ENCODE peak calls at places on chromosomes 12 and 14, in five cellular contexts. Q is RWPE2; J is prostate gland; D is CD8-positive, alpha-beta T cell; P is adipocyte. A is an unnamed sample.
A peak's percentile ranks its signal among the peaks of the same experiment; 100 is the strongest.

GRCh38 chr12:202081-202731 is 11.8 kb downstream of the SLC6A12 start:
- DNase-seq in Q (no peak), J (peak; percentile 53), D (no peak), P (no peak), A (peak; percentile 39)

GRCh38 chr12:2451025-2451424 is 343.7 kb upstream of the FKBP4 start:
- DNase-seq in Q (no peak), J (no peak), D (no peak), P (peak; percentile 47), A (peak; percentile 9)

GRCh38 chr14:101843665-101844064 is 82.2 kb downstream of the PPP2R5C start:
- DNase-seq in Q (no peak), J (no peak), D (peak; percentile 24), P (no peak), A (no peak)

GRCh38 chr12:110254971-110255540 is 26.0 kb upstream of the ATP2A2 start:
- DNase-seq in Q (no peak), J (no peak), D (no peak), P (no peak), A (no peak)

GRCh38 chr14:76203086-76204001 is 51.6 kb downstream of the GPATCH2L start:
- DNase-seq in Q (peak; percentile 78), J (no peak), D (no peak), P (peak; percentile 34), A (peak; percentile 85)

GRCh38 chr14:103214461-103214958 is 91.2 kb downstream of the TNFAIP2 start:
- DNase-seq in Q (no peak), J (no peak), D (no peak), P (no peak), A (no peak)

GRCh38 chr14:101709962-101710891 is 51.3 kb upstream of the PPP2R5C start:
- DNase-seq in Q (peak; percentile 59), J (no peak), D (no peak), P (no peak), A (no peak)

GRCh38 chr14:55107766-55108554 is 21.1 kb upstream of the LGALS3 start:
- DNase-seq in Q (peak; percentile 91), J (peak; percentile 70), D (no peak), P (peak; percentile 97), A (peak; percentile 95)

GRCh38 chr14:56811596-56812363 is 1.5 kb upstream of the OTX2 start:
- DNase-seq in Q (no peak), J (no peak), D (no peak), P (no peak), A (no peak)

GRCh38 chr12:68425998-68426397 is 93.8 kb upstream of the MDM1 start:
- DNase-seq in Q (no peak), J (no peak), D (no peak), P (peak; percentile 54), A (no peak)

GRCh38 chr12:132018193-132018916 is 68.6 kb downstream of the EP400 start:
- DNase-seq in Q (no peak), J (no peak), D (no peak), P (no peak), A (no peak)

GRCh38 chr14:67577181-67577580 is 22.9 kb downstream of the PIGH start:
- DNase-seq in Q (peak; percentile 40), J (no peak), D (no peak), P (no peak), A (no peak)

GRCh38 chr12:57107456-57107855 is 3.7 kb downstream of the STAT6 start:
- DNase-seq in Q (no peak), J (no peak), D (no peak), P (no peak), A (no peak)

GRCh38 chr14:103522649-103523582 is at the start of gene CKB:
- DNase-seq in Q (no peak), J (peak; percentile 75), D (no peak), P (peak; percentile 82), A (no peak)

GRCh38 chr12:3035815-3036702 is 41.1 kb upstream of the TSPAN9 start:
- DNase-seq in Q (no peak), J (no peak), D (no peak), P (peak; percentile 43), A (no peak)

GRCh38 chr14:80523518-80524117 is 312.3 kb upstream of the DIO2 start:
- DNase-seq in Q (no peak), J (no peak), D (no peak), P (no peak), A (no peak)

GRCh38 chr14:29222671-29223268 is 456.2 kb downstream of the FOXG1 start:
- DNase-seq in Q (no peak), J (no peak), D (no peak), P (peak; percentile 82), A (peak; percentile 27)

GRCh38 chr12:113246478-113247122 is 25.3 kb downstream of the TPCN1 start:
- DNase-seq in Q (no peak), J (peak; percentile 67), D (no peak), P (no peak), A (no peak)

GRCh38 chr12:101826766-101827368 is 3.9 kb downstream of the GNPTAB start:
- DNase-seq in Q (no peak), J (no peak), D (no peak), P (no peak), A (no peak)

GRCh38 chr12:29168000-29168399 is 18.9 kb downstream of the FAR2 start:
- DNase-seq in Q (no peak), J (no peak), D (no peak), P (no peak), A (no peak)

GRCh38 chr14:49363926-49364751 is 222.0 kb downstream of the RPS29 start:
- DNase-seq in Q (no peak), J (no peak), D (no peak), P (no peak), A (no peak)

GRCh38 chr14:65377576-65377975 is 35.0 kb upstream of the FUT8 start:
- DNase-seq in Q (no peak), J (no peak), D (no peak), P (peak; percentile 47), A (no peak)

GRCh38 chr14:103930051-103930604 is 1.9 kb downstream of the TDRD9 start:
- DNase-seq in Q (no peak), J (no peak), D (no peak), P (no peak), A (no peak)

GRCh38 chr14:90060965-90061848 is 587 bp upstream of the KCNK13 start:
- DNase-seq in Q (peak; percentile 73), J (no peak), D (no peak), P (no peak), A (peak; percentile 4)

GRCh38 chr14:23380197-23381016 is 3.6 kb downstream of the CMTM5 start:
- DNase-seq in Q (no peak), J (no peak), D (no peak), P (no peak), A (no peak)

GRCh38 chr12:48995061-48995879 is 3.9 kb downstream of the DDN start:
- DNase-seq in Q (no peak), J (peak; percentile 77), D (no peak), P (peak; percentile 94), A (peak; percentile 75)

GRCh38 chr14:98137626-98138025 is 1134.4 kb downstream of the BCL11B start:
- DNase-seq in Q (no peak), J (no peak), D (no peak), P (no peak), A (no peak)

GRCh38 chr14:72553161-72553560 is 340.7 kb downstream of the DPF3 start:
- DNase-seq in Q (no peak), J (no peak), D (no peak), P (no peak), A (peak; percentile 56)

GRCh38 chr14:74956280-74957072 is 1.1 kb upstream of the PGF start:
- DNase-seq in Q (peak; percentile 63), J (no peak), D (no peak), P (no peak), A (no peak)

GRCh38 chr14:74954232-74954946 is 1.0 kb downstream of the PGF start:
- DNase-seq in Q (peak; percentile 71), J (no peak), D (no peak), P (no peak), A (no peak)

GRCh38 chr14:74954947-74955228 is 509 bp downstream of the PGF start:
- DNase-seq in Q (no peak), J (no peak), D (no peak), P (no peak), A (no peak)

GRCh38 chr14:74955229-74955999 is at the start of gene PGF:
- DNase-seq in Q (peak; percentile 84), J (peak; percentile 50), D (no peak), P (peak; percentile 74), A (peak; percentile 60)

DNA sequence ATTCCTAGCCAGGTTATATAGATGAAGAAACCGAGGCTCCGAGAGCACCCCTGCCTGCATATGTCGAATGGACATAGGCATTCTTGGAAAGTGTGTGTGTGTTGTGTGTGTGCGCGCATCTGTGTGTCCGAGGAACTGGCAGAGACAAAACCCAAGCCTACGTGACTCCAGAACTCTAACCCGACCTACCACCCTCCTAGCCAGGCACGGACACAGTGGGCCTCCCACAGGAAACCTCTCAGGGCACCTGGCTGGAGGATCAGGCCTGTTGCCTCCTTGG is 543 bp upstream of the PGF start:
- DNase-seq in Q (no peak), J (no peak), D (no peak), P (no peak), A (no peak)
- H3K4me3 ChIP-seq in Q (peak overlapping the region; percentile 51), J (peak overlapping the region; percentile 35), D (no peak overlapping the region), P (peak overlapping the region; percentile 75), A (peak overlapping the region; percentile 60)

DNA sequence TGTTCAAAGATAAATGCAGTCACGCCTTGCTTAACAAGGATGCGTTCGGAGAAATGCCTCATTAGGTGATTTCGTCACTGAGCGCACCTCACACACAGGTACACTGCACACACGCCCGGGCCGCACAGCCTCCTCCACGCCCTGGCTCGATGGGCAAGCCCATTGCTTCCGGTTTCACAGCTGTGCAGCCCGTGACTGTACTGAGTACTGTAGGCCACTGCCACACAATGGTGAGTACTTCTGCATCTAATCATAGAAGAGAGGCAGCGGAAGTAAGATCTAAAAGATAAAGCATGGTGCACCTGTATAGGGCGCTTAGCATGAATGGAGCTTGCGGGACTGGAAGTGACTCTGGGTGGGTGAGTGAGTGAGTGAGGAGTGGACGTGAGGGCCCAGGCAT is 4.3 kb downstream of the RIMBP2 start:
- DNase-seq in Q (no peak), J (no peak), D (no peak), P (no peak), A (no peak)
- H3K9me3 ChIP-seq in Q (no peaks in the 10 kb centered on the region), J (no peaks in the 10 kb centered on the region), D (no peaks in the 10 kb centered on the region), P (no peaks in the 10 kb centered on the region), A (no peaks in the 10 kb centered on the region)

GRCh38 chr14:91207008-91207407 is 37.5 kb downstream of the GPR68 start:
- DNase-seq in Q (no peak), J (no peak), D (no peak), P (no peak), A (no peak)
- H3K36me3 ChIP-seq in Q (peaks cover 14% of the 10 kb centered on the region), J (peaks cover 4% of the 10 kb centered on the region), D (peaks cover 34% of the 10 kb centered on the region), P (peaks cover 54% of the 10 kb centered on the region), A (peaks cover 5% of the 10 kb centered on the region)

GRCh38 chr12:128815779-128816642 is 7.7 kb downstream of the SLC15A4 start:
- DNase-seq in Q (no peak), J (no peak), D (no peak), P (no peak), A (no peak)
- H3K4me3 ChIP-seq in Q (no peak overlapping the region), J (no peak overlapping the region), D (no peak overlapping the region), P (peak overlapping the region; percentile 39), A (no peak overlapping the region)